ENCODE peak calls at places on chromosome 1, in nine cellular contexts. One of them, this sample, is unnamed. For H3K9me3 and H3K4me1, the result is how much of the 10 kb centered on the place peaks cover.

GRCh38 chr1:10640079-10640578 is 156.3 kb downstream of the CASZ1 start:
- DNase-seq in psoas muscle: no peak
- DNase-seq in CD8-positive, alpha-beta memory T cell: no peak
- DNase-seq in fibroblast of lung: no peak
- DNase-seq in neuronal stem cell: no peak
- DNase-seq in HCT116: no peak
- DNase-seq in GM23248: no peak
- DNase-seq in pancreas: no peak
- DNase-seq in PC-3: no peak
- DNase-seq in this sample: no peak

GRCh38 chr1:218751208-218751948 is 406.2 kb downstream of the TGFB2 start:
- DNase-seq in neuronal stem cell: no peak
- DNase-seq in HCT116: no peak
- DNase-seq in CD8-positive, alpha-beta memory T cell: no peak
- DNase-seq in GM23248: no peak
- DNase-seq in PC-3: peak
- DNase-seq in fibroblast of lung: no peak
- DNase-seq in pancreas: no peak
- DNase-seq in psoas muscle: no peak
- DNase-seq in this sample: no peak

GRCh38 chr1:67687649-67688048 is 2.6 kb downstream of the GADD45A start:
- DNase-seq in PC-3: peak
- DNase-seq in CD8-positive, alpha-beta memory T cell: no peak
- DNase-seq in neuronal stem cell: no peak
- DNase-seq in psoas muscle: no peak
- DNase-seq in fibroblast of lung: peak
- DNase-seq in HCT116: no peak
- DNase-seq in GM23248: peak
- DNase-seq in pancreas: no peak
- DNase-seq in this sample: no peak

GRCh38 chr1:206960676-206961386 is 9.4 kb downstream of the FCAMR start:
- DNase-seq in pancreas: no peak
- DNase-seq in HCT116: no peak
- DNase-seq in GM23248: no peak
- DNase-seq in psoas muscle: no peak
- DNase-seq in neuronal stem cell: no peak
- DNase-seq in CD8-positive, alpha-beta memory T cell: no peak
- DNase-seq in fibroblast of lung: no peak
- DNase-seq in PC-3: no peak
- DNase-seq in this sample: no peak

GRCh38 chr1:234756066-234756783 is 146.2 kb upstream of the IRF2BP2 start:
- DNase-seq in CD8-positive, alpha-beta memory T cell: no peak
- DNase-seq in psoas muscle: no peak
- DNase-seq in pancreas: no peak
- DNase-seq in GM23248: no peak
- DNase-seq in PC-3: no peak
- DNase-seq in fibroblast of lung: no peak
- DNase-seq in HCT116: no peak
- DNase-seq in neuronal stem cell: no peak
- DNase-seq in this sample: no peak

GRCh38 chr1:37274491-37274890 is 199.9 kb upstream of the ZC3H12A start:
- DNase-seq in neuronal stem cell: no peak
- DNase-seq in psoas muscle: no peak
- DNase-seq in GM23248: no peak
- DNase-seq in PC-3: no peak
- DNase-seq in fibroblast of lung: no peak
- DNase-seq in pancreas: no peak
- DNase-seq in HCT116: no peak
- DNase-seq in CD8-positive, alpha-beta memory T cell: no peak
- DNase-seq in this sample: no peak

GRCh38 chr1:228650946-228651345 is 84.3 kb upstream of the RHOU start:
- DNase-seq in psoas muscle: no peak
- DNase-seq in fibroblast of lung: no peak
- DNase-seq in pancreas: no peak
- DNase-seq in neuronal stem cell: no peak
- DNase-seq in PC-3: no peak
- DNase-seq in HCT116: no peak
- DNase-seq in GM23248: no peak
- DNase-seq in CD8-positive, alpha-beta memory T cell: no peak
- DNase-seq in this sample: no peak

GRCh38 chr1:41612953-41613352 is 128.5 kb upstream of the EDN2 start:
- DNase-seq in HCT116: no peak
- DNase-seq in neuronal stem cell: no peak
- DNase-seq in CD8-positive, alpha-beta memory T cell: no peak
- DNase-seq in psoas muscle: no peak
- DNase-seq in GM23248: peak
- DNase-seq in pancreas: no peak
- DNase-seq in fibroblast of lung: peak
- DNase-seq in PC-3: no peak
- DNase-seq in this sample: no peak

GRCh38 chr1:31703431-31704260 is at the start of gene COL16A1:
- DNase-seq in HCT116: no peak
- DNase-seq in PC-3: no peak
- DNase-seq in neuronal stem cell: no peak
- DNase-seq in fibroblast of lung: peak
- DNase-seq in pancreas: peak
- DNase-seq in GM23248: peak
- DNase-seq in psoas muscle: peak
- DNase-seq in CD8-positive, alpha-beta memory T cell: no peak
- DNase-seq in this sample: no peak

GRCh38 chr1:31700468-31701136 is 3.2 kb downstream of the COL16A1 start:
- DNase-seq in psoas muscle: no peak
- DNase-seq in GM23248: no peak
- DNase-seq in PC-3: no peak
- DNase-seq in fibroblast of lung: no peak
- DNase-seq in pancreas: no peak
- DNase-seq in neuronal stem cell: no peak
- DNase-seq in HCT116: no peak
- DNase-seq in CD8-positive, alpha-beta memory T cell: no peak
- DNase-seq in this sample: no peak

GRCh38 chr1:31704261-31705079 is 653 bp upstream of the COL16A1 start:
- DNase-seq in GM23248: peak
- DNase-seq in psoas muscle: no peak
- DNase-seq in pancreas: peak
- DNase-seq in CD8-positive, alpha-beta memory T cell: no peak
- DNase-seq in HCT116: no peak
- DNase-seq in PC-3: peak
- DNase-seq in fibroblast of lung: peak
- DNase-seq in neuronal stem cell: no peak
- DNase-seq in this sample: no peak

GRCh38 chr1:31701137-31701736 is 2.6 kb downstream of the COL16A1 start:
- DNase-seq in fibroblast of lung: peak
- DNase-seq in psoas muscle: peak
- DNase-seq in neuronal stem cell: no peak
- DNase-seq in pancreas: peak
- DNase-seq in GM23248: peak
- DNase-seq in PC-3: peak
- DNase-seq in HCT116: no peak
- DNase-seq in CD8-positive, alpha-beta memory T cell: no peak
- DNase-seq in this sample: no peak

DNA sequence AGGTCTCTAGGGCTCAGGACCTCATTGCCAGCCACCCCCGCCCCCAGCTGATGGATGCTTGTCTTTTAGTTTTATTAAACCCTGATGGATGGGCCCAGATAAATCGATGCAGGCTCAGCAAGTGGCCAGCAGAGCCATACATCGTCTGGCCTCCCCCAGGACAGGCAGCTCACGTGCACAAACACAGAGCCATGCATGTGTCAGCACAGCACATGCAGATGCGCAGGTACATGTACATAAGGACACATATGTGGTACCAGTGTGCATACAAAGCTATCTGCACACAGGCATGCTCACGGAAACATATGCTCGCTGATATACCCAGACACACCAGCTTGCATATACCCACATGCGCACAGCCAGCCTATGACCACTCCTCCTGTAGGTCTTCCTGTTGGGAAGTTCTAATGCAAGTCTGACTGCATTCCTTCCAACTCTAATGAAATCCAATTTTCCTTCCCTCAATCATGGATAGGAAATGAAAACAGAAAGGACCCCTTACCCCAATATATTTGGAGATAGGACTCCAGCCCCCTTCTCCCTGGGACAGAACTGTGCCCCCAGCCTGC is 897 bp downstream of the COL16A1 start:
- DNase-seq in GM23248: peak
- DNase-seq in pancreas: no peak
- DNase-seq in neuronal stem cell: no peak
- DNase-seq in psoas muscle: no peak
- DNase-seq in CD8-positive, alpha-beta memory T cell: no peak
- DNase-seq in PC-3: no peak
- DNase-seq in fibroblast of lung: no peak
- DNase-seq in HCT116: no peak
- DNase-seq in this sample: no peak
- H3K4me3 ChIP-seq in GM23248: peak
- H3K4me3 ChIP-seq in pancreas: no peak
- H3K4me3 ChIP-seq in neuronal stem cell: no peak
- H3K4me3 ChIP-seq in psoas muscle: peak
- H3K4me3 ChIP-seq in CD8-positive, alpha-beta memory T cell: no peak
- H3K4me3 ChIP-seq in PC-3: no peak
- H3K4me3 ChIP-seq in fibroblast of lung: peak
- H3K4me3 ChIP-seq in HCT116: no peak
- H3K4me3 ChIP-seq in this sample: no peak

GRCh38 chr1:202967684-202968281 is 726 bp upstream of the CYB5R1 start:
- DNase-seq in PC-3: no peak
- DNase-seq in GM23248: peak
- DNase-seq in pancreas: no peak
- DNase-seq in fibroblast of lung: no peak
- DNase-seq in psoas muscle: no peak
- DNase-seq in HCT116: no peak
- DNase-seq in CD8-positive, alpha-beta memory T cell: no peak
- DNase-seq in neuronal stem cell: no peak
- DNase-seq in this sample: no peak

GRCh38 chr1:202966006-202966904 is 802 bp downstream of the CYB5R1 start:
- DNase-seq in CD8-positive, alpha-beta memory T cell: no peak
- DNase-seq in fibroblast of lung: no peak
- DNase-seq in PC-3: no peak
- DNase-seq in HCT116: no peak
- DNase-seq in pancreas: no peak
- DNase-seq in psoas muscle: no peak
- DNase-seq in neuronal stem cell: no peak
- DNase-seq in GM23248: peak
- DNase-seq in this sample: no peak

GRCh38 chr1:202965441-202965821 is 1.6 kb downstream of the CYB5R1 start:
- DNase-seq in HCT116: no peak
- DNase-seq in neuronal stem cell: no peak
- DNase-seq in GM23248: no peak
- DNase-seq in fibroblast of lung: no peak
- DNase-seq in pancreas: no peak
- DNase-seq in CD8-positive, alpha-beta memory T cell: no peak
- DNase-seq in PC-3: no peak
- DNase-seq in psoas muscle: no peak
- DNase-seq in this sample: no peak

GRCh38 chr1:202968895-202969295 is 1.8 kb upstream of the CYB5R1 start:
- DNase-seq in pancreas: no peak
- DNase-seq in GM23248: peak
- DNase-seq in fibroblast of lung: peak
- DNase-seq in HCT116: peak
- DNase-seq in psoas muscle: no peak
- DNase-seq in neuronal stem cell: peak
- DNase-seq in PC-3: peak
- DNase-seq in CD8-positive, alpha-beta memory T cell: no peak
- DNase-seq in this sample: no peak

DNA sequence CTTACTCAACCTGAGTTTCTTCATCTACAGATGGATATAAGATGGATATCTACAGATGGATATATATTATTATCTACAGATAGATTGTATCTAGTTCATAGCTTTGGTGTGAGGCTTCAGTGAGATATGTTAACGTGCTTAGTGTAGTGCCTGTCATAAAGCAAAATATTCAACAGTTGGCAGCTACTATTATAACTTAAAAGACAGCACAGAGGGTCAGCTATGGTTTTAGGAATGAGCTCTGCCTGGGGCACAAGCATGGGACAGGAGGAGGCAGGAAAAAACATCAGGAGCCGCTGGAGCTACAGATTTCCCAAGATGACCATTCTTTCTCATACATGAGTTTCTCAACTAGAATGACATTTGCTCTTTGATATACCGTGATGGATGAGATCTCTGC is 1.3 kb upstream of the CYB5R1 start:
- DNase-seq in fibroblast of lung: no peak
- DNase-seq in pancreas: no peak
- DNase-seq in PC-3: no peak
- DNase-seq in CD8-positive, alpha-beta memory T cell: no peak
- DNase-seq in psoas muscle: no peak
- DNase-seq in HCT116: no peak
- DNase-seq in GM23248: no peak
- DNase-seq in neuronal stem cell: no peak
- DNase-seq in this sample: no peak
- H3K9me3 ChIP-seq in fibroblast of lung: under half
- H3K9me3 ChIP-seq in pancreas: under half
- H3K9me3 ChIP-seq in PC-3: under half
- H3K9me3 ChIP-seq in CD8-positive, alpha-beta memory T cell: under half
- H3K9me3 ChIP-seq in psoas muscle: under half
- H3K9me3 ChIP-seq in HCT116: under half
- H3K9me3 ChIP-seq in GM23248: under half
- H3K9me3 ChIP-seq in neuronal stem cell: under half
- H3K9me3 ChIP-seq in this sample: under half

GRCh38 chr1:159922499-159923202 is 2.7 kb downstream of the TAGLN2 start:
- DNase-seq in neuronal stem cell: no peak
- DNase-seq in fibroblast of lung: peak
- DNase-seq in CD8-positive, alpha-beta memory T cell: no peak
- DNase-seq in HCT116: no peak
- DNase-seq in GM23248: peak
- DNase-seq in PC-3: no peak
- DNase-seq in psoas muscle: peak
- DNase-seq in pancreas: peak
- DNase-seq in this sample: no peak

GRCh38 chr1:159920651-159921050 is 4.7 kb downstream of the TAGLN2 start:
- DNase-seq in GM23248: no peak
- DNase-seq in psoas muscle: no peak
- DNase-seq in neuronal stem cell: no peak
- DNase-seq in HCT116: no peak
- DNase-seq in fibroblast of lung: no peak
- DNase-seq in PC-3: no peak
- DNase-seq in pancreas: no peak
- DNase-seq in CD8-positive, alpha-beta memory T cell: no peak
- DNase-seq in this sample: no peak

GRCh38 chr1:159920202-159920601 is 5.1 kb downstream of the TAGLN2 start:
- DNase-seq in psoas muscle: no peak
- DNase-seq in HCT116: no peak
- DNase-seq in GM23248: no peak
- DNase-seq in neuronal stem cell: no peak
- DNase-seq in pancreas: no peak
- DNase-seq in CD8-positive, alpha-beta memory T cell: no peak
- DNase-seq in PC-3: no peak
- DNase-seq in fibroblast of lung: no peak
- DNase-seq in this sample: no peak

GRCh38 chr1:159921700-159922498 is 3.4 kb downstream of the TAGLN2 start:
- DNase-seq in CD8-positive, alpha-beta memory T cell: no peak
- DNase-seq in PC-3: no peak
- DNase-seq in neuronal stem cell: no peak
- DNase-seq in fibroblast of lung: peak
- DNase-seq in HCT116: no peak
- DNase-seq in psoas muscle: no peak
- DNase-seq in GM23248: peak
- DNase-seq in pancreas: no peak
- DNase-seq in this sample: no peak

GRCh38 chr1:159921251-159921650 is 4.1 kb downstream of the TAGLN2 start:
- DNase-seq in HCT116: no peak
- DNase-seq in pancreas: no peak
- DNase-seq in psoas muscle: no peak
- DNase-seq in GM23248: peak
- DNase-seq in neuronal stem cell: no peak
- DNase-seq in CD8-positive, alpha-beta memory T cell: no peak
- DNase-seq in PC-3: no peak
- DNase-seq in fibroblast of lung: no peak
- DNase-seq in this sample: no peak
- H3K4me1 ChIP-seq in HCT116: under half
- H3K4me1 ChIP-seq in pancreas: under half
- H3K4me1 ChIP-seq in psoas muscle: under half
- H3K4me1 ChIP-seq in GM23248: under half
- H3K4me1 ChIP-seq in neuronal stem cell: under half
- H3K4me1 ChIP-seq in CD8-positive, alpha-beta memory T cell: under half
- H3K4me1 ChIP-seq in PC-3: half or more
- H3K4me1 ChIP-seq in fibroblast of lung: under half
- H3K4me1 ChIP-seq in this sample: under half

GRCh38 chr1:46589529-46589928 is 14.5 kb downstream of the MKNK1 start:
- DNase-seq in CD8-positive, alpha-beta memory T cell: no peak
- DNase-seq in fibroblast of lung: no peak
- DNase-seq in PC-3: no peak
- DNase-seq in HCT116: no peak
- DNase-seq in pancreas: no peak
- DNase-seq in GM23248: no peak
- DNase-seq in neuronal stem cell: no peak
- DNase-seq in psoas muscle: no peak
- DNase-seq in this sample: no peak
- H3K4me3 ChIP-seq in CD8-positive, alpha-beta memory T cell: no peak
- H3K4me3 ChIP-seq in fibroblast of lung: no peak
- H3K4me3 ChIP-seq in PC-3: no peak
- H3K4me3 ChIP-seq in HCT116: no peak
- H3K4me3 ChIP-seq in pancreas: no peak
- H3K4me3 ChIP-seq in GM23248: no peak
- H3K4me3 ChIP-seq in neuronal stem cell: no peak
- H3K4me3 ChIP-seq in psoas muscle: no peak
- H3K4me3 ChIP-seq in this sample: no peak

This sample was measured in iPS DF 6.9.